ENCODE peak calls at places on chromosomes 11 and 22, in seven cellular contexts. L is OCI-LY7; A is HEK293T; X is stimulated activated CD4-positive, alpha-beta T cell treated with anti-CD3 and anti-CD28 coated beads, Interleukin-1b, Interleukin-23, amount 100 ng/mL, for 24 hours; N is H54; S is NCI-H1417; Z is chondrocyte. D is an unnamed sample.

GRCh38 chr11:58774164-58774593 is 42.4 kb upstream of the GLYAT start:
- DNase-seq in L (no peak), A (no peak), X (no peak), N (no peak), S (no peak), Z (no peak), D (no peak)

GRCh38 chr11:4035985-4036384 is 58.6 kb upstream of the RRM1 start:
- DNase-seq in L (no peak), A (no peak), X (no peak), N (no peak), S (no peak), Z (no peak), D (no peak)

GRCh38 chr11:16945671-16946469 is 68.3 kb downstream of the PLEKHA7 start:
- DNase-seq in L (peak; percentile 45), A (peak; percentile 70), X (no peak), N (peak; percentile 64), S (peak; percentile 74), Z (no peak), D (peak; percentile 71)

GRCh38 chr22:43289976-43290663 is 53.1 kb downstream of the SCUBE1 start:
- DNase-seq in L (no peak), A (no peak), X (no peak), N (peak; percentile 24), S (peak; percentile 53), Z (no peak), D (no peak)

GRCh38 chr11:129313588-129314288 is 61.9 kb upstream of the BARX2 start:
- DNase-seq in L (no peak), A (no peak), X (no peak), N (no peak), S (no peak), Z (no peak), D (no peak)

GRCh38 chr11:34616830-34617504 is 3.9 kb upstream of the EHF start:
- DNase-seq in L (no peak), A (no peak), X (no peak), N (no peak), S (no peak), Z (no peak), D (no peak)

GRCh38 chr11:5891216-5891800 is 1.7 kb upstream of the OR52E5 start:
- DNase-seq in L (peak; percentile 14), A (no peak), X (no peak), N (no peak), S (peak; percentile 20), Z (no peak), D (no peak)

GRCh38 chr11:128328955-128329551 is 258.3 kb downstream of the ETS1 start:
- DNase-seq in L (no peak), A (no peak), X (no peak), N (no peak), S (no peak), Z (no peak), D (no peak)

GRCh38 chr11:114942207-114942606 is 263.9 kb downstream of the NXPE2 start:
- DNase-seq in L (no peak), A (no peak), X (no peak), N (no peak), S (no peak), Z (no peak), D (no peak)

GRCh38 chr11:96817488-96817887 is 427.7 kb downstream of the JRKL start:
- DNase-seq in L (no peak), A (no peak), X (no peak), N (no peak), S (no peak), Z (no peak), D (no peak)

GRCh38 chr11:132187814-132188213 is 817.4 kb downstream of the NTM start:
- DNase-seq in L (no peak), A (no peak), X (no peak), N (no peak), S (no peak), Z (no peak), D (no peak)

GRCh38 chr11:100929377-100929776 is 200.2 kb downstream of the PGR start:
- DNase-seq in L (no peak), A (no peak), X (no peak), N (no peak), S (no peak), Z (no peak), D (no peak)

GRCh38 chr11:2570841-2571597 is 126.2 kb downstream of the KCNQ1 start:
- DNase-seq in L (no peak), A (no peak), X (no peak), N (no peak), S (no peak), Z (peak; percentile 82), D (peak; percentile 2)